ENCODE peak calls at places on chromosome 11, in eight cellular contexts. One of them, this sample, is unnamed.

GRCh38 chr11:68632802-68633201 is 51.5 kb upstream of the GAL start:
- DNase-seq in foreskin fibroblast: peak
- DNase-seq in tibial nerve: no peak
- DNase-seq in fibroblast of lung: peak
- DNase-seq in epithelial cell of esophagus: peak
- DNase-seq in psoas muscle: no peak
- DNase-seq in BJ: no peak
- DNase-seq in mammary epithelial cell: peak
- DNase-seq in this sample: peak

GRCh38 chr11:13101836-13102574 is 92.9 kb downstream of the RASSF10 start:
- DNase-seq in fibroblast of lung: no peak
- DNase-seq in psoas muscle: no peak
- DNase-seq in foreskin fibroblast: no peak
- DNase-seq in BJ: no peak
- DNase-seq in tibial nerve: no peak
- DNase-seq in epithelial cell of esophagus: no peak
- DNase-seq in mammary epithelial cell: no peak
- DNase-seq in this sample: no peak

GRCh38 chr11:100863080-100863581 is 176.0 kb downstream of the ARHGAP42 start:
- DNase-seq in mammary epithelial cell: peak
- DNase-seq in foreskin fibroblast: peak
- DNase-seq in tibial nerve: no peak
- DNase-seq in epithelial cell of esophagus: peak
- DNase-seq in psoas muscle: no peak
- DNase-seq in fibroblast of lung: peak
- DNase-seq in BJ: peak
- DNase-seq in this sample: peak

GRCh38 chr11:64729851-64730382 is 6.9 kb upstream of the NRXN2 start:
- DNase-seq in fibroblast of lung: no peak
- DNase-seq in psoas muscle: no peak
- DNase-seq in tibial nerve: no peak
- DNase-seq in mammary epithelial cell: no peak
- DNase-seq in foreskin fibroblast: peak
- DNase-seq in BJ: no peak
- DNase-seq in epithelial cell of esophagus: peak
- DNase-seq in this sample: no peak

GRCh38 chr11:10394229-10395100 is 60.6 kb upstream of the AMPD3 start:
- DNase-seq in epithelial cell of esophagus: peak
- DNase-seq in psoas muscle: no peak
- DNase-seq in mammary epithelial cell: no peak
- DNase-seq in BJ: no peak
- DNase-seq in tibial nerve: no peak
- DNase-seq in fibroblast of lung: peak
- DNase-seq in foreskin fibroblast: peak
- DNase-seq in this sample: no peak

GRCh38 chr11:86934263-86934932 is 20.8 kb downstream of the FZD4 start:
- DNase-seq in tibial nerve: no peak
- DNase-seq in foreskin fibroblast: no peak
- DNase-seq in mammary epithelial cell: no peak
- DNase-seq in BJ: no peak
- DNase-seq in fibroblast of lung: no peak
- DNase-seq in psoas muscle: no peak
- DNase-seq in epithelial cell of esophagus: no peak
- DNase-seq in this sample: no peak

GRCh38 chr11:101188801-101189200 is 59.2 kb upstream of the PGR start:
- DNase-seq in foreskin fibroblast: no peak
- DNase-seq in fibroblast of lung: no peak
- DNase-seq in psoas muscle: no peak
- DNase-seq in BJ: no peak
- DNase-seq in epithelial cell of esophagus: no peak
- DNase-seq in mammary epithelial cell: no peak
- DNase-seq in tibial nerve: no peak
- DNase-seq in this sample: no peak

GRCh38 chr11:1735271-1735670 is 15.1 kb downstream of the IFITM10 start:
- DNase-seq in psoas muscle: no peak
- DNase-seq in BJ: no peak
- DNase-seq in fibroblast of lung: no peak
- DNase-seq in mammary epithelial cell: peak
- DNase-seq in epithelial cell of esophagus: no peak
- DNase-seq in foreskin fibroblast: no peak
- DNase-seq in tibial nerve: no peak
- DNase-seq in this sample: no peak

GRCh38 chr11:65973439-65974110 is 12.0 kb downstream of the SART1 start:
- DNase-seq in psoas muscle: no peak
- DNase-seq in foreskin fibroblast: peak
- DNase-seq in mammary epithelial cell: peak
- DNase-seq in epithelial cell of esophagus: peak
- DNase-seq in BJ: no peak
- DNase-seq in fibroblast of lung: peak
- DNase-seq in tibial nerve: no peak
- DNase-seq in this sample: peak

GRCh38 chr11:614583-615452 is 932 bp downstream of the IRF7 start:
- DNase-seq in tibial nerve: no peak
- DNase-seq in foreskin fibroblast: no peak
- DNase-seq in epithelial cell of esophagus: peak
- DNase-seq in BJ: no peak
- DNase-seq in mammary epithelial cell: peak
- DNase-seq in fibroblast of lung: no peak
- DNase-seq in psoas muscle: peak
- DNase-seq in this sample: no peak

GRCh38 chr11:104164028-104164520 is at the start of gene PDGFD:
- DNase-seq in epithelial cell of esophagus: peak
- DNase-seq in fibroblast of lung: peak
- DNase-seq in BJ: no peak
- DNase-seq in tibial nerve: peak
- DNase-seq in mammary epithelial cell: peak
- DNase-seq in psoas muscle: peak
- DNase-seq in foreskin fibroblast: peak
- DNase-seq in this sample: peak
- TF ChIP-seq CTCF in epithelial cell of esophagus: peak
- TF ChIP-seq CTCF in fibroblast of lung: peak
- TF ChIP-seq CTCF in BJ: peak
- TF ChIP-seq CTCF in tibial nerve: peak
- TF ChIP-seq CTCF in mammary epithelial cell: peak
- TF ChIP-seq CTCF in psoas muscle: no peak
- TF ChIP-seq CTCF in foreskin fibroblast: peak
- TF ChIP-seq CTCF in this sample: peak

GRCh38 chr11:57303990-57304579 is 20.7 kb downstream of the TNKS1BP1 start:
- DNase-seq in epithelial cell of esophagus: peak
- DNase-seq in BJ: no peak
- DNase-seq in tibial nerve: no peak
- DNase-seq in fibroblast of lung: peak
- DNase-seq in mammary epithelial cell: peak
- DNase-seq in foreskin fibroblast: peak
- DNase-seq in psoas muscle: peak
- DNase-seq in this sample: no peak
- H3K4me3 ChIP-seq in epithelial cell of esophagus: peak
- H3K4me3 ChIP-seq in BJ: no peak
- H3K4me3 ChIP-seq in tibial nerve: no peak
- H3K4me3 ChIP-seq in fibroblast of lung: no peak
- H3K4me3 ChIP-seq in mammary epithelial cell: no peak
- H3K4me3 ChIP-seq in foreskin fibroblast: no peak
- H3K4me3 ChIP-seq in psoas muscle: no peak
- H3K4me3 ChIP-seq in this sample: no peak

GRCh38 chr11:129611661-129612566 is 203.7 kb upstream of the TMEM45B start:
- DNase-seq in psoas muscle: no peak
- DNase-seq in fibroblast of lung: no peak
- DNase-seq in tibial nerve: no peak
- DNase-seq in mammary epithelial cell: peak
- DNase-seq in foreskin fibroblast: peak
- DNase-seq in BJ: no peak
- DNase-seq in epithelial cell of esophagus: no peak
- DNase-seq in this sample: peak

GRCh38 chr11:129613076-129613475 is 202.6 kb upstream of the TMEM45B start:
- DNase-seq in foreskin fibroblast: no peak
- DNase-seq in fibroblast of lung: no peak
- DNase-seq in mammary epithelial cell: no peak
- DNase-seq in psoas muscle: no peak
- DNase-seq in BJ: no peak
- DNase-seq in epithelial cell of esophagus: peak
- DNase-seq in tibial nerve: no peak
- DNase-seq in this sample: no peak

GRCh38 chr11:129608711-129609110 is 206.9 kb upstream of the TMEM45B start:
- DNase-seq in foreskin fibroblast: no peak
- DNase-seq in psoas muscle: no peak
- DNase-seq in fibroblast of lung: no peak
- DNase-seq in mammary epithelial cell: peak
- DNase-seq in epithelial cell of esophagus: peak
- DNase-seq in BJ: no peak
- DNase-seq in tibial nerve: no peak
- DNase-seq in this sample: no peak

GRCh38 chr11:129610125-129610524 is 205.5 kb upstream of the TMEM45B start:
- DNase-seq in tibial nerve: no peak
- DNase-seq in psoas muscle: no peak
- DNase-seq in fibroblast of lung: no peak
- DNase-seq in epithelial cell of esophagus: no peak
- DNase-seq in foreskin fibroblast: no peak
- DNase-seq in mammary epithelial cell: no peak
- DNase-seq in BJ: no peak
- DNase-seq in this sample: no peak

GRCh38 chr11:129610545-129610944 is 205.1 kb upstream of the TMEM45B start:
- DNase-seq in psoas muscle: no peak
- DNase-seq in tibial nerve: no peak
- DNase-seq in fibroblast of lung: no peak
- DNase-seq in epithelial cell of esophagus: no peak
- DNase-seq in mammary epithelial cell: no peak
- DNase-seq in BJ: no peak
- DNase-seq in foreskin fibroblast: no peak
- DNase-seq in this sample: no peak
- TF ChIP-seq CTCF in psoas muscle: no peak
- TF ChIP-seq CTCF in tibial nerve: no peak
- TF ChIP-seq CTCF in fibroblast of lung: no peak
- TF ChIP-seq CTCF in epithelial cell of esophagus: no peak
- TF ChIP-seq CTCF in mammary epithelial cell: no peak
- TF ChIP-seq CTCF in BJ: no peak
- TF ChIP-seq CTCF in foreskin fibroblast: no peak
- TF ChIP-seq CTCF in this sample: no peak

GRCh38 chr11:16114978-16115871 is 241.1 kb downstream of the SOX6 start:
- DNase-seq in mammary epithelial cell: no peak
- DNase-seq in tibial nerve: no peak
- DNase-seq in foreskin fibroblast: no peak
- DNase-seq in epithelial cell of esophagus: no peak
- DNase-seq in psoas muscle: no peak
- DNase-seq in BJ: no peak
- DNase-seq in fibroblast of lung: no peak
- DNase-seq in this sample: no peak

GRCh38 chr11:16111690-16112089 is 244.7 kb downstream of the SOX6 start:
- DNase-seq in BJ: no peak
- DNase-seq in epithelial cell of esophagus: no peak
- DNase-seq in tibial nerve: no peak
- DNase-seq in psoas muscle: no peak
- DNase-seq in mammary epithelial cell: no peak
- DNase-seq in foreskin fibroblast: no peak
- DNase-seq in fibroblast of lung: no peak
- DNase-seq in this sample: no peak

GRCh38 chr11:16114451-16114850 is 241.9 kb downstream of the SOX6 start:
- DNase-seq in tibial nerve: no peak
- DNase-seq in psoas muscle: no peak
- DNase-seq in BJ: no peak
- DNase-seq in epithelial cell of esophagus: peak
- DNase-seq in mammary epithelial cell: peak
- DNase-seq in foreskin fibroblast: no peak
- DNase-seq in fibroblast of lung: no peak
- DNase-seq in this sample: no peak

DNA sequence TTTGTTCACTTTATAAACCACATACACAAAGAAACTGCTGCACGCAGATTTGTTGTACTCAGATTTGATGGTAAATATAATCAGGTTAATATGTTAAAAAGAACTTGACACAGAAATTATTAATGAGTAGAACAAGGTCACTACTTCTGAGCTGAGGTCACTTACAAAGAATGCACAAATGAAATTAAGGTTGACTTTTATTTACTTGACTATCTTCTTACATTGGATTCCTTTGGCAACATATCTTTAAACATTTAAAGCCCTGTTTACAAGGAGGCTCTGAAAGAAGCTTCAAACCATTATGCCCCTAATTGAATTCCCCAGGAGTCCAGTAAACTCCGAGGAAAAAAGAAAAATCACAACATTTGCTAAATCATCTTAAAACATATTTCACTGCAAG is 245.5 kb downstream of the SOX6 start:
- DNase-seq in BJ: peak
- DNase-seq in tibial nerve: no peak
- DNase-seq in epithelial cell of esophagus: no peak
- DNase-seq in mammary epithelial cell: no peak
- DNase-seq in foreskin fibroblast: no peak
- DNase-seq in psoas muscle: no peak
- DNase-seq in fibroblast of lung: no peak
- DNase-seq in this sample: no peak
- H3K4me3 ChIP-seq in BJ: no peak
- H3K4me3 ChIP-seq in tibial nerve: no peak
- H3K4me3 ChIP-seq in epithelial cell of esophagus: no peak
- H3K4me3 ChIP-seq in mammary epithelial cell: no peak
- H3K4me3 ChIP-seq in foreskin fibroblast: no peak
- H3K4me3 ChIP-seq in psoas muscle: peak
- H3K4me3 ChIP-seq in fibroblast of lung: no peak
- H3K4me3 ChIP-seq in this sample: no peak

DNA sequence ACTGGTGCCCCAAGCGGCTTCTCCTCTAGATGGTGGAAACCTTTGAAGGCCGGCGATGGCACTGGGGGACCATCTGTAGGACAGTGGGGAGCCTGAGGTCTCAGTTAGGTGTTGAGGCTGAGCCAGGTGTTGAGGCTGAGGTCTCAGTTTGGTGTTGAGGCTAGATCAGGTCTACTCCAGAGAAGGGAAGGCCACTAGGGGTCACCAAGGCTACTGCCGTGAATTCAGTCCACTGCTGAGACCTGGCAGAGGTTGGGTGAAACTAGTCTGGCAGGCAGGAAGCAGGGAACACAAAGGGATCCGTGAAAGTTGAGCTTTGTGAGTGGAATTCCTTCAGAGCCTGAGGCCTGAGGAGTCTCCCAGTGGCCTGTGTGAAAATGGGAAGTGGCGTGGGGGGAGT is 123.8 kb upstream of the FGF3 start:
- DNase-seq in tibial nerve: no peak
- DNase-seq in psoas muscle: peak
- DNase-seq in mammary epithelial cell: peak
- DNase-seq in BJ: no peak
- DNase-seq in epithelial cell of esophagus: peak
- DNase-seq in fibroblast of lung: no peak
- DNase-seq in foreskin fibroblast: no peak
- DNase-seq in this sample: no peak
- TF ChIP-seq CTCF in tibial nerve: no peak
- TF ChIP-seq CTCF in psoas muscle: no peak
- TF ChIP-seq CTCF in mammary epithelial cell: peak
- TF ChIP-seq CTCF in BJ: peak
- TF ChIP-seq CTCF in epithelial cell of esophagus: no peak
- TF ChIP-seq CTCF in fibroblast of lung: no peak
- TF ChIP-seq CTCF in foreskin fibroblast: no peak
- TF ChIP-seq CTCF in this sample: peak

DNA sequence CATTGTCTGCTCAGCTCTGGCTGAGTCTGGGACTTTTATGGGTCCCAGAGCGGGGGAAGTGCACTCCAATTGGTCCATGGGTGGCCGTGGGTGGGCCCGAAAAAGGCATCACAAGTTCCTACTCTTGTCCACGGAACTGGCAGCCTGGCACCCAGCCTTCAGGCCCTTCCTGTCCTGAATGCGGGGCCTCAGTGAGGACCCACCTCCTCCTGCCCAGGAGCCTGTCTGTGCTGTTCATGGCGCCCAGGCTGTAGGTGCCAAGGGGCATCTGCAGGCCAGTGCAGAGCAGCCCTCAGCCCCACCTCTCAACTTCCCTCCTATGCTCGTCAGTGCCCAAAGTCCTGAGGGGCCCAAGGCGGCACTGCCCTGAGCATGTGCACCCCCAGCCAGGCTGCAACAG is 411.7 kb upstream of the KIRREL3 start:
- DNase-seq in BJ: no peak
- DNase-seq in mammary epithelial cell: no peak
- DNase-seq in foreskin fibroblast: no peak
- DNase-seq in fibroblast of lung: no peak
- DNase-seq in psoas muscle: no peak
- DNase-seq in tibial nerve: no peak
- DNase-seq in epithelial cell of esophagus: no peak
- DNase-seq in this sample: no peak
- H3K4me3 ChIP-seq in BJ: no peak
- H3K4me3 ChIP-seq in mammary epithelial cell: no peak
- H3K4me3 ChIP-seq in foreskin fibroblast: no peak
- H3K4me3 ChIP-seq in fibroblast of lung: no peak
- H3K4me3 ChIP-seq in psoas muscle: no peak
- H3K4me3 ChIP-seq in tibial nerve: no peak
- H3K4me3 ChIP-seq in epithelial cell of esophagus: no peak
- H3K4me3 ChIP-seq in this sample: no peak

This sample was measured in astrocyte of the spinal cord.